ENCODE peak calls at places on chromosomes 12 and 14, in nine cellular contexts. F is HFF-Myc; O is NCI-H1417; R is activated naive CD8-positive, alpha-beta T cell treated with anti-CD3 and anti-CD28 coated beads for 36 hours; M is anterior cingulate cortex; W is fibroblast of pulmonary artery; A is occipital lobe; E is B cell; N is AG10803. Y is an unnamed sample.

GRCh38 chr12:56990648-56991318 is 15.6 kb downstream of the ZBTB39 start:
- DNase-seq in F (no peak), O (no peak), R (no peak), M (no peak), W (no peak), A (no peak), E (no peak), N (no peak), Y (no peak)

GRCh38 chr12:55658212-55658611 is 21.5 kb downstream of the OR10P1 start:
- DNase-seq in F (no peak), O (no peak), R (no peak), M (no peak), W (no peak), A (no peak), E (no peak), N (no peak), Y (no peak)

GRCh38 chr12:131641315-131641714 is 69.6 kb upstream of the SFSWAP start:
- DNase-seq in F (no peak), O (no peak), R (no peak), M (no peak), W (no peak), A (no peak), E (no peak), N (no peak), Y (no peak)

GRCh38 chr12:105601158-105601557 is 270.7 kb downstream of the C12orf75 start:
- DNase-seq in F (no peak), O (no peak), R (no peak), M (no peak), W (no peak), A (no peak), E (no peak), N (peak), Y (no peak)

GRCh38 chr12:97335093-97335492 is 127.5 kb upstream of the RMST start:
- DNase-seq in F (no peak), O (no peak), R (no peak), M (no peak), W (no peak), A (no peak), E (no peak), N (no peak), Y (no peak)

GRCh38 chr12:124046206-124046740 is 73.3 kb downstream of the ZNF664 start:
- DNase-seq in F (no peak), O (no peak), R (no peak), M (no peak), W (no peak), A (no peak), E (no peak), N (no peak), Y (no peak)

GRCh38 chr12:57816855-57817151 is 1.7 kb downstream of the AVIL start:
- DNase-seq in F (no peak), O (no peak), R (no peak), M (no peak), W (peak), A (no peak), E (no peak), N (peak), Y (no peak)

GRCh38 chr12:62715086-62715786 is 219.7 kb downstream of the PPM1H start:
- DNase-seq in F (no peak), O (no peak), R (no peak), M (no peak), W (no peak), A (no peak), E (no peak), N (no peak), Y (no peak)

GRCh38 chr12:71754461-71755145 is at the start of gene RAB21:
- DNase-seq in F (peak), O (peak), R (peak), M (peak), W (peak), A (peak), E (peak), N (peak), Y (peak)

GRCh38 chr12:128019996-128020544 is 246.9 kb upstream of the TMEM132C start:
- DNase-seq in F (no peak), O (no peak), R (no peak), M (no peak), W (no peak), A (no peak), E (no peak), N (no peak), Y (no peak)

GRCh38 chr12:22467190-22467589 is 77.2 kb downstream of the C2CD5 start:
- DNase-seq in F (peak), O (no peak), R (no peak), M (no peak), W (no peak), A (no peak), E (no peak), N (peak), Y (peak)

GRCh38 chr12:116257826-116258225 is 19.7 kb downstream of the MED13L start:
- DNase-seq in F (no peak), O (no peak), R (no peak), M (no peak), W (no peak), A (no peak), E (no peak), N (no peak), Y (no peak)

GRCh38 chr12:57998251-57998650 is 56.9 kb downstream of the ATP23 start:
- DNase-seq in F (no peak), O (no peak), R (no peak), M (no peak), W (no peak), A (no peak), E (no peak), N (no peak), Y (no peak)

GRCh38 chr12:96131230-96131788 is 62.9 kb upstream of the ELK3 start:
- DNase-seq in F (no peak), O (no peak), R (no peak), M (no peak), W (no peak), A (no peak), E (no peak), N (no peak), Y (no peak)

GRCh38 chr14:95816539-95816938 is 60.1 kb upstream of the TUNAR start:
- DNase-seq in F (no peak), O (no peak), R (no peak), M (no peak), W (no peak), A (no peak), E (no peak), N (no peak), Y (no peak)

GRCh38 chr12:57244306-57244696 is 6.7 kb downstream of the STAC3 start:
- DNase-seq in F (no peak), O (no peak), R (no peak), M (no peak), W (no peak), A (no peak), E (no peak), N (no peak), Y (no peak)

GRCh38 chr14:51337520-51337919 is 97.5 kb downstream of the TMX1 start:
- DNase-seq in F (no peak), O (no peak), R (no peak), M (no peak), W (no peak), A (no peak), E (no peak), N (no peak), Y (no peak)

GRCh38 chr12:49888461-49889151 is 15.1 kb downstream of the FAIM2 start:
- DNase-seq in F (no peak), O (no peak), R (no peak), M (no peak), W (no peak), A (no peak), E (no peak), N (no peak), Y (no peak)

GRCh38 chr12:58860050-58860787 is 60.1 kb downstream of the LRIG3 start:
- DNase-seq in F (no peak), O (no peak), R (no peak), M (no peak), W (no peak), A (no peak), E (no peak), N (no peak), Y (no peak)

GRCh38 chr14:50001146-50001998 is 108.5 kb downstream of the ARF6 start:
- DNase-seq in F (peak), O (peak), R (peak), M (no peak), W (peak), A (no peak), E (peak), N (peak), Y (no peak)

GRCh38 chr12:121364657-121365265 is 12.6 kb upstream of the ANAPC5 start:
- DNase-seq in F (no peak), O (no peak), R (no peak), M (no peak), W (peak), A (no peak), E (no peak), N (peak), Y (no peak)

GRCh38 chr14:67963545-67963944 is 144.0 kb downstream of the RAD51B start:
- DNase-seq in F (no peak), O (no peak), R (no peak), M (no peak), W (no peak), A (no peak), E (no peak), N (no peak), Y (no peak)

GRCh38 chr14:66944872-66945271 is 244.4 kb upstream of the GARIN2 start:
- DNase-seq in F (peak), O (peak), R (no peak), M (no peak), W (peak), A (no peak), E (no peak), N (peak), Y (no peak)

GRCh38 chr14:70955543-70956480 is 48.6 kb downstream of the PCNX1 start:
- DNase-seq in F (no peak), O (no peak), R (peak), M (no peak), W (peak), A (no peak), E (no peak), N (peak), Y (no peak)

Y was measured in brain pericyte.